ENCODE peak calls at places on chromosomes 2 and 18, in four cellular contexts. O, E, H and N are unnamed samples.

GRCh38 chr2:158656492-158657190 is 138.5 kb upstream of the DAPL1 start:
- DNase-seq in O (no peak), E (no peak), H (no peak), N (no peak)

GRCh38 chr2:128595763-128596452 is 277.2 kb upstream of the HS6ST1 start:
- DNase-seq in O (no peak), E (no peak), H (no peak), N (no peak)

GRCh38 chr2:8239402-8240127 is 442.3 kb upstream of the ID2 start:
- DNase-seq in O (no peak), E (no peak), H (no peak), N (no peak)

GRCh38 chr18:48452863-48453323 is 43.7 kb upstream of the ZBTB7C start:
- DNase-seq in O (no peak), E (peak; percentile 85), H (no peak), N (no peak)

GRCh38 chr2:88170472-88170892 is 336 bp downstream of the THNSL2 start:
- DNase-seq in O (no peak), E (no peak), H (no peak), N (no peak)

GRCh38 chr18:21183670-21184069 is 58.4 kb upstream of the GREB1L start:
- DNase-seq in O (no peak), E (peak; percentile 10), H (no peak), N (no peak)

GRCh38 chr2:120786559-120786960 is 50.9 kb downstream of the GLI2 start:
- DNase-seq in O (no peak), E (no peak), H (no peak), N (no peak)

GRCh38 chr2:232419245-232420072 is 12.8 kb downstream of the ALPG start:
- DNase-seq in O (no peak), E (no peak), H (no peak), N (no peak)

GRCh38 chr2:96907405-96908041 is 37.6 kb upstream of the SEMA4C start:
- DNase-seq in O (no peak), E (no peak), H (no peak), N (no peak)

GRCh38 chr18:13613591-13614317 is 112.6 kb downstream of the FAM210A start:
- DNase-seq in O (no peak), E (no peak), H (no peak), N (no peak)

GRCh38 chr18:58316943-58317342 is 272.9 kb downstream of the NEDD4L start:
- DNase-seq in O (no peak), E (no peak), H (no peak), N (no peak)

GRCh38 chr2:101002562-101003277 is 631 bp downstream of the RPL31 start:
- DNase-seq in O (no peak), E (peak; percentile 17), H (no peak), N (peak; percentile 22)

GRCh38 chr2:148455791-148456190 is 188.8 kb upstream of the EPC2 start:
- DNase-seq in O (no peak), E (peak; percentile 17), H (no peak), N (no peak)

GRCh38 chr18:3664563-3665178 is 214.7 kb downstream of the TGIF1 start:
- DNase-seq in O (no peak), E (peak; percentile 95), H (no peak), N (peak; percentile 49)

GRCh38 chr2:191152841-191153240 is 2.0 kb upstream of the STAT4 start:
- DNase-seq in O (no peak), E (no peak), H (no peak), N (peak; percentile 12)

GRCh38 chr2:24894750-24895149 is 25.3 kb downstream of the ADCY3 start:
- DNase-seq in O (no peak), E (no peak), H (no peak), N (no peak)

GRCh38 chr2:162029287-162029901 is 44.6 kb downstream of the DPP4 start:
- DNase-seq in O (peak; percentile 35), E (peak; percentile 43), H (no peak), N (no peak)

GRCh38 chr2:151971301-151972072 is 127.4 kb downstream of the CACNB4 start:
- DNase-seq in O (no peak), E (no peak), H (no peak), N (no peak)

GRCh38 chr2:205580591-205580990 is 101.7 kb upstream of the NRP2 start:
- DNase-seq in O (no peak), E (no peak), H (no peak), N (no peak)

GRCh38 chr2:154914606-154915005 is 216.1 kb downstream of the KCNJ3 start:
- DNase-seq in O (no peak), E (no peak), H (no peak), N (no peak)

GRCh38 chr2:10408649-10409579 is 39.2 kb downstream of the ODC1 start:
- DNase-seq in O (peak; percentile 79), E (peak; percentile 87), H (peak; percentile 74), N (peak; percentile 93)

GRCh38 chr2:128363991-128364390 is 45.3 kb upstream of the HS6ST1 start:
- DNase-seq in O (no peak), E (no peak), H (no peak), N (no peak)

GRCh38 chr2:230863442-230864121 is 1.2 kb upstream of the ITM2C start:
- DNase-seq in O (no peak), E (no peak), H (no peak), N (no peak)

GRCh38 chr2:240443891-240444301 is 8.4 kb downstream of the GPC1 start:
- DNase-seq in O (no peak), E (no peak), H (no peak), N (no peak)

GRCh38 chr2:163347982-163348842 is 387.6 kb downstream of the FIGN start:
- DNase-seq in O (peak; percentile 52), E (no peak), H (peak; percentile 87), N (no peak)

GRCh38 chr2:142037744-142038143 is 93.1 kb downstream of the LRP1B start:
- DNase-seq in O (no peak), E (no peak), H (no peak), N (no peak)

GRCh38 chr2:216039918-216040317 is 26.6 kb upstream of the MREG start:
- DNase-seq in O (no peak), E (no peak), H (no peak), N (no peak)

GRCh38 chr2:176110975-176111663 is 4.0 kb downstream of the HOXD11 start:
- DNase-seq in O (no peak), E (peak; percentile 50), H (no peak), N (peak; percentile 72)

GRCh38 chr2:45224321-45224995 is 215.2 kb upstream of the SIX2 start:
- DNase-seq in O (no peak), E (no peak), H (no peak), N (no peak)

GRCh38 chr2:240384711-240385450 is 50.6 kb upstream of the GPC1 start:
- DNase-seq in O (no peak), E (no peak), H (no peak), N (no peak)

GRCh38 chr18:7535436-7536190 is 31.5 kb upstream of the PTPRM start:
- DNase-seq in O (no peak), E (no peak), H (no peak), N (no peak)

GRCh38 chr2:86832334-86833096 is 29.2 kb downstream of the CD8B start:
- DNase-seq in O (no peak), E (no peak), H (no peak), N (no peak)

GRCh38 chr18:27921904-27922541 is 254.9 kb downstream of the CDH2 start:
- DNase-seq in O (peak; percentile 32), E (peak; percentile 10), H (no peak), N (no peak)

GRCh38 chr2:67650292-67651133 is 253.4 kb downstream of the ETAA1 start:
- DNase-seq in O (peak; percentile 6), E (peak; percentile 63), H (no peak), N (peak; percentile 22)

GRCh38 chr2:189467593-189467992 is 26.3 kb downstream of the WDR75 start:
- DNase-seq in O (no peak), E (no peak), H (no peak), N (no peak)

GRCh38 chr2:61378281-61378680 is 92.6 kb downstream of the USP34 start:
- DNase-seq in O (no peak), E (no peak), H (no peak), N (no peak)

GRCh38 chr2:7685342-7686015 is 768.3 kb downstream of the RNF144A start:
- DNase-seq in O (no peak), E (no peak), H (no peak), N (no peak)

GRCh38 chr2:235546436-235546835 is 52.6 kb downstream of the AGAP1 start:
- DNase-seq in O (no peak), E (no peak), H (no peak), N (no peak)

GRCh38 chr18:886076-886475 is 18.6 kb upstream of the ADCYAP1 start:
- DNase-seq in O (no peak), E (no peak), H (no peak), N (no peak)

GRCh38 chr18:10386956-10387355 is 67.5 kb upstream of the APCDD1 start:
- DNase-seq in O (no peak), E (no peak), H (no peak), N (no peak)
- TF ChIP-seq TCF7L2 in O (no peak), E (no peak), H (no peak), N (no peak)

GRCh38 chr2:42792583-42793313 is at the start of gene HAAO:
- DNase-seq in O (no peak), E (peak; percentile 91), H (no peak), N (no peak)
- TF ChIP-seq TCF7L2 in O (no peak), E (no peak), H (no peak), N (no peak)

DNA sequence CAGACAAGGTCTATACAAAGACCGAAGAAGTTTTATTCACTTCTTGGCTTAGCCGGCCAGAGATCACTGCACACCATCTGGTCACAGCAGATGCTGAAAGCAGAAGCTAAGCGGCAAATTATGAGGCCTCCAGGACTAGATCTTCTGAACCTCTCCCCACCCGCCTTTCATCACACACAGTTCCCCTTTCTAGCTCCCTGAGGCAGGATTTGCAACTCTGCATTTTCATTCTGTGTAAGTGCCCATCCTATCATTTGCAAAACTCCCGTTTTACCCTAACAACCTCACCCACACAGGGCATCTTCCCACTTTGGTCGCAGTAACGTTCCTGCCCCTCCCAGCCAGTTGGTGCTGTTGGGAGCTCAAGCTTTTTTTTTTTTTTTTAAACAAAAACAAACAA is 3.1 kb upstream of the MOB1A start:
- DNase-seq in O (no peak), E (no peak), H (no peak), N (peak; percentile 60)
- TF ChIP-seq TCF7L2 in O (no peak), E (no peak), H (no peak), N (no peak)

DNA sequence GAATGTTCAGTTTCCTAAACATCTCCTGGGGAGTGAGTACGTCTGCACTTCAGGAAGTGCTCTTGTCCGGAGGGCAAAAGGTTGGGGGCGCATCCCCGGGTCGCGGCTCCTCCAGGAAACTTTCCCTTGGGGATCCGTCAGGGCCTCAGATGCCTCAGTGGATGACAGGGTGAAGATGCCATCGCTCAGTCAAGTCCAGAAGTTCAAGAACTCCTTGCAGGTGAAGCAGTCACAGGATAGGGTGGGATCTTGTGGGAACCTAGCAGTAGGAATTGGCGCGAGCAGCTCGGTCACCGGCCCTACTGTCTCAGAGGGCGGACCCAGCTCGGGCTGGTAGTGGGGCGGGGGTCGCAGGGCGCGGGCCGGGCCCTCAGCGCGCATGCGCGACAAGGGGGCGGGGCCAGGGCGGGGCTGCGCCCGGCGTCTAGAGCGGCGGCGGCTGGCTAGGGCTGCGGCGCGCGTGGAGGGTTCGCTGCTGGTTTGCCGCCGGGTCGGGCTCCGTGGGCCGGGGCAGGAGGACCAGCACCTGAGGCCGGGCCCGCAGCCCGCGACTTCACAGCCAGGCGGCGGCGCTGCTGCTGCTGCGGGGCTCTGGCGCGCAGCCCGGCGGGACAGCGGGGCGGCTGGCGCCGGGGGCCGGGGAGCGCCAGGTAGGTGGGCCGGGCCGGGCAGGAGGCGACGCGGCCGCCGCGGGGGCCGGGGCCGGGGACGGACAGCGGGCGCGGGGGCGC is at the start of gene INPP4A:
- DNase-seq in O (peak; percentile 21), E (peak; percentile 66), H (no peak), N (peak; percentile 83)
- TF ChIP-seq TCF7L2 in O (no peak), E (no peak), H (no peak), N (no peak)